ENCODE peak calls at places on chromosome 19, in seven cellular contexts. J, D, P, A, R, H and M are unnamed samples. For H3K9me3, the result is how much of the 10 kb centered on the place peaks cover.

GRCh38 chr19:24033962-24034342 is 53.0 kb upstream of the ZNF254 start:
- DNase-seq in D (no peak), A (peak), H (no peak), R (peak), J (peak), P (peak), M (peak)

GRCh38 chr19:2537544-2537943 is 61.6 kb downstream of the GADD45B start:
- DNase-seq in A (no peak), R (no peak), P (no peak), H (no peak), D (no peak), J (no peak), M (no peak)

GRCh38 chr19:1168877-1169791 is 4.9 kb downstream of the SBNO2 start:
- DNase-seq in H (no peak), R (peak), A (peak), P (no peak), D (no peak), J (no peak), M (no peak)

GRCh38 chr19:39212377-39212742 is 8.3 kb upstream of the SYCN start:
- DNase-seq in H (peak), P (no peak), J (peak), D (peak), A (no peak), R (no peak), M (peak)

GRCh38 chr19:41399091-41399490 is 1.5 kb downstream of the BCKDHA start:
- DNase-seq in P (no peak), J (no peak), R (no peak), H (no peak), D (no peak), A (no peak), M (no peak)

GRCh38 chr19:2425622-2426581 is 1.5 kb downstream of the TIMM13 start:
- DNase-seq in J (no peak), D (no peak), A (no peak), H (no peak), R (no peak), P (no peak), M (no peak)

GRCh38 chr19:50358483-50359431 is 6.7 kb downstream of the NAPSA start:
- DNase-seq in P (no peak), D (peak), R (no peak), H (peak), J (peak), A (no peak), M (peak)

GRCh38 chr19:10074153-10074552 is 12.0 kb upstream of the SHFL start:
- DNase-seq in H (peak), R (no peak), D (peak), J (no peak), A (peak), P (no peak), M (no peak)

GRCh38 chr19:36121486-36122124 is 6.3 kb downstream of the TBCB start:
- DNase-seq in D (no peak), J (no peak), A (no peak), P (no peak), R (no peak), H (no peak), M (no peak)

GRCh38 chr19:55257461-55258411 is 1.1 kb downstream of the PPP6R1 start:
- DNase-seq in R (peak), A (peak), H (peak), P (peak), D (no peak), J (no peak), M (no peak)

GRCh38 chr19:1449467-1450442 is at the start of gene APC2:
- DNase-seq in D (no peak), P (peak), R (no peak), H (peak), J (no peak), A (no peak), M (no peak)

GRCh38 chr19:571127-571974 is 1.0 kb upstream of the BSG start:
- DNase-seq in D (peak), H (peak), A (no peak), R (no peak), J (no peak), P (peak), M (peak)

GRCh38 chr19:35601971-35602370 is 10.6 kb upstream of the HAUS5 start:
- DNase-seq in P (no peak), A (no peak), J (no peak), R (no peak), H (no peak), D (no peak), M (no peak)

GRCh38 chr19:17323973-17324327 is 10.7 kb downstream of the ANO8 start:
- DNase-seq in A (no peak), D (no peak), H (no peak), J (no peak), R (no peak), P (no peak), M (no peak)

GRCh38 chr19:17323274-17323972 is 11.2 kb downstream of the ANO8 start:
- DNase-seq in R (no peak), A (no peak), P (no peak), J (no peak), H (no peak), D (no peak), M (no peak)

GRCh38 chr19:17321655-17322489 is 12.5 kb downstream of the DDA1 start:
- DNase-seq in H (no peak), P (no peak), R (no peak), A (no peak), D (no peak), J (no peak), M (no peak)

GRCh38 chr19:17324357-17325114 is 10.1 kb downstream of the ANO8 start:
- DNase-seq in D (no peak), J (no peak), A (no peak), H (no peak), R (no peak), P (no peak), M (no peak)

GRCh38 chr19:17322854-17323253 is 11.8 kb downstream of the ANO8 start:
- DNase-seq in P (no peak), D (no peak), J (no peak), R (no peak), A (no peak), H (no peak), M (no peak)
- H3K27ac ChIP-seq in P (no peak), D (no peak), J (no peak), R (no peak), A (no peak), H (no peak), M (peak)

GRCh38 chr19:44202974-44203373 is 9.4 kb upstream of the ZNF227 start:
- DNase-seq in D (no peak), A (no peak), J (no peak), R (no peak), H (no peak), P (no peak), M (no peak)

GRCh38 chr19:44207126-44207803 is 5.1 kb upstream of the ZNF227 start:
- DNase-seq in R (peak), D (peak), J (peak), H (peak), A (peak), P (peak), M (peak)

GRCh38 chr19:44202470-44202869 is 9.9 kb upstream of the ZNF227 start:
- DNase-seq in J (no peak), D (no peak), P (no peak), R (no peak), H (no peak), A (peak), M (no peak)

DNA sequence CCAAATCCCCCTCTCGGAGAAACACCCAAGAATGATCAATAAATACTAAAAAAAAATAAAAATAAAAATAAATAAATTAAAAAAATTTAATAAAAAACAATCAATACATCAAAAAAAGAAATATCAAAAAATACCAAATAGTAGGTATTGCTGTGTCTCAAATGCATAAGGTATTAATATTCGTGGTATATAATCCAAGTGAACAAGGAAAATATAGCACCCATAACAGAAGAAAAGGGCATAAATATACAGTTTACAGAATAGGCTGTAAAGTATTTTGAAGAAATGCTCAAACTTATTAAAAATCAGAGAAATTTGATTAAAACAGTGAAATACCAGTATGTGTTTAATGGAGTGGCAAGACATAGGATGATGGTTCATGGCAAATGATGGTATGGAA is 7.6 kb upstream of the ZNF227 start:
- DNase-seq in A (no peak), P (no peak), R (no peak), D (no peak), H (no peak), J (no peak), M (no peak)
- H3K9me3 ChIP-seq in A (under half), P (under half), R (under half), D (under half), H (under half), J (under half), M (under half)

DNA sequence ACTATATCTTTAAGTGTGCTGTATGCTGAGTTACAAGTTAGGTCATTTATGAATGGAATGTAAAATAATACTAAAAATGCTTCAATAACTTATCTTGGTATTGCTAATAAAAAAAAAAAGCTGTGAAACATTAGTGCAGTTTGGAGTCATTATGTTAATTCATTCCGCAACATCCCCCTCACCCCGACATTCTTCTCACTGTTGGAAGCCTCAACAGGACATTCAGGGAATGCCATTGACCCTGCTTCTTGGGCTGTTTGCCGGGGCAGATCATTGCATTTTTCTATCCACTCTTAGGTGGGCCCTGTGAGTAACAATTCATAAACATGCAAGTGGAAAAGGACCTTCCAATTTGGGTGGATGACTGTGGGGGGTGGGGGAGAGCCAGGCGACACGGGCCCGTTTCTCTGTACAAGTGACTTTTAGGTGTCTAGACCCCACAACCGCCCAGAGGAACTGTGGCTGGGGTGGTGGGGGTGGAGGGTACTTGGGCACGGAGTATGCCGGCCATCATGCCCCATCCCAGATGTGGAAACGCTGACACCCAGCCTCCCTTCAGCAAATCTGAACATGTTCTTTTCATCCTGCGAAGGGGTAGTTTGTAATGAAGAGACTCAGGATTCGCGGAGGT is 185.9 kb downstream of the ZNF536 start:
- DNase-seq in H (no peak), A (no peak), J (no peak), P (no peak), R (no peak), D (no peak), M (no peak)
- H3K27ac ChIP-seq in H (no peak), A (no peak), J (no peak), P (no peak), R (no peak), D (no peak), M (no peak)

DNA sequence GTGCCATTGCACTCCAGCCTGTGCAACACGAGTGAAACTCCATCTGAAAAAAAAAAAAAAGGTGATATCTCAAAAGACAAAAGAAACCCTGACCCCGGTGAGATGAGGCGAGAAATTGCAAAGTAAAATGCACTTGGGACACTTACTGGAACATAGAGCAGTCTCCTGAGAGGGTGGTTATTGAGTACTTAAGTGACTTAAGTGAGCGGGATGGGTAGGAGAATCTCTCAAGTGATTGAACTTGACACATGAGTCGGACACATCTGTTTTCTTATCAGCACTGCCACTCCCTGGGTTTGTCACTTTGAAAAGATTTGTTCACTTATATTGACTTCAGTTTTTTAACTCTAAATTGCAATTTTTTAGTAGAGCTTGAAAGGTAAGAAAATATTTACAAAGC is 2.8 kb downstream of the ZNF429 start:
- DNase-seq in D (no peak), J (no peak), A (no peak), H (no peak), P (no peak), R (no peak), M (no peak)
- H3K9me3 ChIP-seq in D (under half), J (under half), A (under half), H (under half), P (under half), R (under half), M (under half)

DNA sequence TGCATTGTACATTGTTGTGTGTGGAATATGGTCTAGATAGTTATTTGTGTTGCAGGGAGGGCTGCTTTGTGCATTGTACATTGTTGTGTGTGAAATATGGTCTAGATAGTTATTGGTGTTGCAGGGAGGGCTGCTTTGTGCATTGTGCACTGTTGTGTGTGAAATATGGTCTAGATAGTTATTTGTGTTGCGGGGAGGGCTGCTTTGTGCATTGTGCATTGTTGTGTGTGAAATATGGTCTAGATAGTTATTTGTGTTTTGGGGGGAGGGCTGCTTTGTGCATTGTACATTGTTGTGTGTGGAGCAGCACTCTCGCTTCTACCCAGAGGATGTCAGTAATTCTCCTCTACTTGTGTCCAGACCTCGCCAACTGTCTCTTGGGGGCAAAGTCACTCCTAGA is 36.3 kb upstream of the ZNF835 start:
- DNase-seq in J (no peak), A (no peak), P (no peak), H (no peak), D (no peak), R (no peak), M (no peak)
- H3K27ac ChIP-seq in J (no peak), A (no peak), P (no peak), H (no peak), D (no peak), R (no peak), M (no peak)

GRCh38 chr19:19337120-19337519 is 16.5 kb downstream of the MAU2 start:
- DNase-seq in A (no peak), J (no peak), H (no peak), R (no peak), D (no peak), P (no peak), M (no peak)

GRCh38 chr19:19335408-19336158 is 15.0 kb downstream of the MAU2 start:
- DNase-seq in R (no peak), D (no peak), A (no peak), P (no peak), H (no peak), J (no peak), M (no peak)

GRCh38 chr19:19341026-19341425 is 20.4 kb downstream of the MAU2 start:
- DNase-seq in D (no peak), A (no peak), J (no peak), R (no peak), H (no peak), P (no peak), M (no peak)

GRCh38 chr19:19336597-19336996 is 16.0 kb downstream of the MAU2 start:
- DNase-seq in J (no peak), P (no peak), R (no peak), H (no peak), A (no peak), D (no peak), M (no peak)

GRCh38 chr19:19338082-19338481 is 17.5 kb downstream of the MAU2 start:
- DNase-seq in J (no peak), D (no peak), R (no peak), A (peak), P (no peak), H (no peak), M (no peak)
- H3K9me3 ChIP-seq in J (under half), D (under half), R (under half), A (under half), P (under half), H (under half), M (under half)

DNA sequence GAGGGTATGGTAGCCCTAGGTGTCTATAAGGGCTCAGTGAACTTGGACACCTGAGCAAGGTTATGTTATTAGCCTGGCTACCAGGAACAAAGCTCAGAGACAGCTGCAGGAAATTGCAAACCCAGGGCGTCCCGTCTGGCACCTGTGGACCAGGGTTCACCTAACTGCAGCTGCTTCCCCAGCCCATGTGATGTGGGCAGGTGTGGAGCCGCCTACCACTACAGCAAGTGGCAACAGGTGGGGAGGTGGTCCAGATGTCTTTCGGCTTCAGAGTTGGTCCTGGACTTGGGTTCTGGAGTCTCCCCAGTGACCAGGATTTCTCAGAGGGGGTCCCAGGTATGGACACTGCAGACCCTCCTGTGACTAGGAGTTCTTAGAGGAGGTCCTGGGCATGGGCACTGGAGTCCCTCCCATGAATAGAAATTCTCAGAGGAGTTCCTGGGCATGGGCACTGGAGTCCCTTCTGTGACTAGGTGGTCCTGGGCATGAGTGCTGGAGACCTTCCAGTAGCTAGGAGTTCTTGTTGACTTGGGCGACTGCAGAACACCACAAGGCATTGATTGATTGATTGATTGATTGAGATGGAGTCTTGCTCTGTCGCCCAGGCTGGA is 25.2 kb downstream of the ACTL9 start:
- DNase-seq in A (no peak), R (no peak), P (no peak), J (no peak), H (no peak), D (no peak), M (no peak)
- H3K27ac ChIP-seq in A (no peak), R (no peak), P (no peak), J (no peak), H (no peak), D (no peak), M (no peak)

GRCh38 chr19:16036397-16036925 is 39.8 kb upstream of the TPM4 start:
- DNase-seq in D (no peak), J (no peak), H (no peak), A (no peak), P (no peak), R (no peak), M (no peak)

GRCh38 chr19:16036941-16037340 is 39.4 kb upstream of the TPM4 start:
- DNase-seq in R (no peak), D (no peak), P (no peak), H (no peak), J (no peak), A (no peak), M (no peak)

GRCh38 chr19:16038196-16038695 is 38.0 kb upstream of the TPM4 start:
- DNase-seq in R (no peak), J (no peak), D (no peak), H (no peak), P (no peak), A (no peak), M (no peak)

GRCh38 chr19:16039081-16039480 is 37.2 kb upstream of the TPM4 start:
- DNase-seq in H (no peak), P (no peak), A (no peak), D (no peak), J (no peak), R (no peak), M (no peak)

DNA sequence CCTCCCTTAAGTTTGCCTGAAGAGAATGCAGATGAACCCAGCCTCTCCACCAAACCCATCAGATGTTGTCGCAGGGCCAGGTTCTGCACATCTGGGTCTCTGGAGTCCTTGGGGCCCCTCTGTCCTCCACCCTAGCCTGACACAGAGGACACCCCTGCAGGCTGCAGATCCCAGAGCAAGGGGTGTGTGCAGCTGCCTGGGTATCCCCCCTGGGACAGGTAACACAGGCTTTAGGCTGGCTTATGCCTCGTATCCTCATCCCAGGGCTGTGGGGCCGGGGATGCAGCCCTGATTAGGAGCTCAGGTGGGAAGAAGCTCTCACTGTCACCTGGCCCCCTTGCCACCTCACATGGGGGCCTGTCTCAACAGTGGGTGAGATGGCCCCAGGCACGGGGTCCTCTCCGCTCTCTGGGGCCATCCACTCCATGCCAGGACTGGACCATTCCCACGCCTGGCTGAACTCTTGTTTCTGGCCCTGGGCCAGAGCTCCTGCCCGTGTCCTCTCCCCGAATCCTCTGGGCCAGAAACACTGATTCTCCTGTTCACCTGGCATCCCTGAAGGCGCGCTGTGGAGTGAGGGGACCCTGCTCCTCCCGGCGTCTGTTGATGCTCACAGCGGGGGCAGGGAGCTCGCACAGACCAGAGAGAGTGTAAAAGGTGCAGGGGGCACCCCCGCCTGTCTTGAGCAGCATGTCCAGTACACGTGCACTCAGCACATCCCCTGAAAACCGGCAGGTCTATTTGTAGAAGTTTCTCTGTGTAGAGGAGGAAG is 38.7 kb upstream of the TPM4 start:
- DNase-seq in R (no peak), H (no peak), P (no peak), A (no peak), D (no peak), J (no peak), M (no peak)
- H3K9me3 ChIP-seq in R (under half), H (under half), P (under half), A (under half), D (under half), J (under half), M (under half)